ENCODE peak calls at places on chromosomes 6 and 20, in five cellular contexts. One of them, this sample, is unnamed.

GRCh38 chr6:92267335-92267734 is 1152.0 kb downstream of the EPHA7 start:
- DNase-seq in lung: no peak
- DNase-seq in PC-3: no peak
- DNase-seq in tibial artery: no peak
- DNase-seq in CD8-positive, alpha-beta T cell: no peak
- DNase-seq in this sample: no peak

GRCh38 chr20:64206619-64207018 is 42.4 kb downstream of the MYT1 start:
- DNase-seq in tibial artery: no peak
- DNase-seq in CD8-positive, alpha-beta T cell: no peak
- DNase-seq in lung: no peak
- DNase-seq in PC-3: no peak
- DNase-seq in this sample: no peak

GRCh38 chr20:3890410-3890751 is 1.2 kb downstream of the PANK2 start:
- DNase-seq in tibial artery: peak
- DNase-seq in CD8-positive, alpha-beta T cell: no peak
- DNase-seq in PC-3: peak
- DNase-seq in lung: no peak
- DNase-seq in this sample: peak

GRCh38 chr20:7744411-7744810 is 195.8 kb downstream of the HAO1 start:
- DNase-seq in PC-3: peak
- DNase-seq in tibial artery: no peak
- DNase-seq in lung: no peak
- DNase-seq in CD8-positive, alpha-beta T cell: no peak
- DNase-seq in this sample: peak

GRCh38 chr6:128079026-128079425 is 178.2 kb upstream of the THEMIS start:
- DNase-seq in tibial artery: no peak
- DNase-seq in lung: no peak
- DNase-seq in PC-3: no peak
- DNase-seq in CD8-positive, alpha-beta T cell: no peak
- DNase-seq in this sample: no peak

GRCh38 chr6:74459260-74459659 is 746.6 kb downstream of the COL12A1 start:
- DNase-seq in PC-3: no peak
- DNase-seq in tibial artery: no peak
- DNase-seq in lung: no peak
- DNase-seq in CD8-positive, alpha-beta T cell: no peak
- DNase-seq in this sample: no peak

GRCh38 chr6:108252055-108252454 is 8.8 kb downstream of the SNX3 start:
- DNase-seq in PC-3: no peak
- DNase-seq in tibial artery: no peak
- DNase-seq in lung: no peak
- DNase-seq in CD8-positive, alpha-beta T cell: no peak
- DNase-seq in this sample: no peak

GRCh38 chr6:84278311-84278710 is 50.9 kb upstream of the CEP162 start:
- DNase-seq in lung: no peak
- DNase-seq in tibial artery: no peak
- DNase-seq in CD8-positive, alpha-beta T cell: no peak
- DNase-seq in PC-3: no peak
- DNase-seq in this sample: no peak

GRCh38 chr20:53103124-53103523 is 131.0 kb downstream of the TSHZ2 start:
- DNase-seq in CD8-positive, alpha-beta T cell: no peak
- DNase-seq in lung: no peak
- DNase-seq in tibial artery: no peak
- DNase-seq in PC-3: no peak
- DNase-seq in this sample: no peak

GRCh38 chr6:16121339-16121738 is 7.5 kb upstream of the MYLIP start:
- DNase-seq in tibial artery: no peak
- DNase-seq in lung: no peak
- DNase-seq in PC-3: no peak
- DNase-seq in CD8-positive, alpha-beta T cell: no peak
- DNase-seq in this sample: no peak

GRCh38 chr6:42441661-42442081 is 10.1 kb downstream of the TRERF1 start:
- DNase-seq in CD8-positive, alpha-beta T cell: peak
- DNase-seq in PC-3: no peak
- DNase-seq in tibial artery: no peak
- DNase-seq in lung: no peak
- DNase-seq in this sample: no peak

GRCh38 chr20:47205577-47206123 is 150.8 kb downstream of the ZMYND8 start:
- DNase-seq in lung: peak
- DNase-seq in CD8-positive, alpha-beta T cell: peak
- DNase-seq in PC-3: peak
- DNase-seq in tibial artery: peak
- DNase-seq in this sample: peak

GRCh38 chr6:112360498-112360897 is 13.4 kb downstream of the RFPL4B start:
- DNase-seq in CD8-positive, alpha-beta T cell: no peak
- DNase-seq in lung: no peak
- DNase-seq in tibial artery: no peak
- DNase-seq in PC-3: no peak
- DNase-seq in this sample: no peak

GRCh38 chr6:43271103-43271815 is 26.8 kb upstream of the SLC22A7 start:
- DNase-seq in CD8-positive, alpha-beta T cell: no peak
- DNase-seq in tibial artery: no peak
- DNase-seq in lung: no peak
- DNase-seq in PC-3: no peak
- DNase-seq in this sample: no peak

GRCh38 chr20:59526242-59527225 is 77.8 kb upstream of the PHACTR3 start:
- DNase-seq in tibial artery: no peak
- DNase-seq in lung: no peak
- DNase-seq in PC-3: peak
- DNase-seq in CD8-positive, alpha-beta T cell: no peak
- DNase-seq in this sample: no peak

GRCh38 chr20:63274381-63275228 is 2.0 kb downstream of the ARFGAP1 start:
- DNase-seq in lung: no peak
- DNase-seq in tibial artery: no peak
- DNase-seq in CD8-positive, alpha-beta T cell: no peak
- DNase-seq in PC-3: no peak
- DNase-seq in this sample: no peak

GRCh38 chr6:113654396-113654795 is 202.7 kb upstream of the MARCKS start:
- DNase-seq in PC-3: peak
- DNase-seq in tibial artery: peak
- DNase-seq in lung: peak
- DNase-seq in CD8-positive, alpha-beta T cell: no peak
- DNase-seq in this sample: peak

GRCh38 chr6:108656834-108657233 is 96.1 kb downstream of the FOXO3 start:
- DNase-seq in tibial artery: no peak
- DNase-seq in PC-3: no peak
- DNase-seq in CD8-positive, alpha-beta T cell: no peak
- DNase-seq in lung: no peak
- DNase-seq in this sample: no peak

GRCh38 chr6:30000156-30000791 is 57.9 kb downstream of the HLA-A start:
- DNase-seq in CD8-positive, alpha-beta T cell: no peak
- DNase-seq in lung: no peak
- DNase-seq in tibial artery: no peak
- DNase-seq in PC-3: no peak
- DNase-seq in this sample: no peak

GRCh38 chr6:139922236-139922635 is 547.8 kb upstream of the CITED2 start:
- DNase-seq in lung: no peak
- DNase-seq in PC-3: no peak
- DNase-seq in tibial artery: no peak
- DNase-seq in CD8-positive, alpha-beta T cell: no peak
- DNase-seq in this sample: no peak

GRCh38 chr6:169800668-169801395 is 49.4 kb downstream of the ERMARD start:
- DNase-seq in PC-3: peak
- DNase-seq in CD8-positive, alpha-beta T cell: no peak
- DNase-seq in tibial artery: no peak
- DNase-seq in lung: peak
- DNase-seq in this sample: peak

GRCh38 chr6:55726144-55726543 is 147.2 kb upstream of the HMGCLL1 start:
- DNase-seq in tibial artery: no peak
- DNase-seq in PC-3: no peak
- DNase-seq in CD8-positive, alpha-beta T cell: no peak
- DNase-seq in lung: no peak
- DNase-seq in this sample: no peak

DNA sequence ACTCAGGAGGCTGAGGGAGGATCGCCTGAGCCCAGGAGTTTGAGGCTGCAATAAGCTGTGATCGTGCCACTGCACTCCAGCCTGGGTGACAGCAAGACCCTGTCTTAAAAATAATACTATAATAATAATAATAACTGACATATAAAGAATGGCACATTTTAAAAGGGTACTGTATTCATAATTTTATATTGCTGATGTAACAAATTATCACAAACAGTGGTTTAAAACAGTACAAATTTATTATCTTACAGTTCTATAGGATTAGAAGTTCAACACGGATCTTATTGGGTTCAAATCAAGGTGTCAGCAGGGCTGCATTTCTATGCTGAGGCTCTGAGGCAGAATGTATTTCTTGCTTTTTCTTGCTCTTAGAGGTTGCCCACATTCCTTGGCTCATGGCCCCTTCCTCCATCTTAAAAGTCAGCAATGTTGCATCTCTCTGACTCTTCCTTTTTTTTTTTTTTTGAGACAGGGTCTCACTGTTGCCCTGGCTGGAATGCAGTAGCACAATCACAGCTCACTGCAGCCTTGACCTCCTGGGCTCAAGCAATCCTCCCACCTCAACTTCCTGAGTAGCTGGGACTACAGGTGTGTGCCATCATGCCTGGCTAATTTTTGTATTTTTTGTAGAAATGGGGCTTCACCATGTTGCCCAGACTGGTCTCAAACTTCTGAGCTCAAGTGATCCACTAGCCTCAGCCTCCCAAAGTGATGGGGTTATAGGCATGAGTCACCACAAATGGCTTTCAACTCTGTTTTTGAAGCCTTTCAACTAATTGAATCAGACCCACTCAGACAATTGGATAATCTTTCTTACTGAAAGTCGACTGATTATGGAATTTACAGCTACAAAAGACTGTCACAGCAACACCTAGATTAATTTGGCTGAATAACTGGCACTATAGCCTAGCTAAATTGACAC is 22.8 kb upstream of the SRSF3 start:
- DNase-seq in CD8-positive, alpha-beta T cell: no peak
- DNase-seq in PC-3: no peak
- DNase-seq in tibial artery: no peak
- DNase-seq in lung: no peak
- DNase-seq in this sample: no peak
- H3K27ac ChIP-seq in CD8-positive, alpha-beta T cell: no peak
- H3K27ac ChIP-seq in PC-3: no peak
- H3K27ac ChIP-seq in tibial artery: no peak
- H3K27ac ChIP-seq in lung: no peak
- H3K27ac ChIP-seq in this sample: no peak

GRCh38 chr6:12803486-12803885 is 86.9 kb downstream of the PHACTR1 start:
- DNase-seq in CD8-positive, alpha-beta T cell: no peak
- DNase-seq in tibial artery: no peak
- DNase-seq in lung: no peak
- DNase-seq in PC-3: no peak
- DNase-seq in this sample: no peak
- H3K27ac ChIP-seq in CD8-positive, alpha-beta T cell: no peak
- H3K27ac ChIP-seq in tibial artery: no peak
- H3K27ac ChIP-seq in lung: no peak
- H3K27ac ChIP-seq in PC-3: no peak
- H3K27ac ChIP-seq in this sample: no peak

DNA sequence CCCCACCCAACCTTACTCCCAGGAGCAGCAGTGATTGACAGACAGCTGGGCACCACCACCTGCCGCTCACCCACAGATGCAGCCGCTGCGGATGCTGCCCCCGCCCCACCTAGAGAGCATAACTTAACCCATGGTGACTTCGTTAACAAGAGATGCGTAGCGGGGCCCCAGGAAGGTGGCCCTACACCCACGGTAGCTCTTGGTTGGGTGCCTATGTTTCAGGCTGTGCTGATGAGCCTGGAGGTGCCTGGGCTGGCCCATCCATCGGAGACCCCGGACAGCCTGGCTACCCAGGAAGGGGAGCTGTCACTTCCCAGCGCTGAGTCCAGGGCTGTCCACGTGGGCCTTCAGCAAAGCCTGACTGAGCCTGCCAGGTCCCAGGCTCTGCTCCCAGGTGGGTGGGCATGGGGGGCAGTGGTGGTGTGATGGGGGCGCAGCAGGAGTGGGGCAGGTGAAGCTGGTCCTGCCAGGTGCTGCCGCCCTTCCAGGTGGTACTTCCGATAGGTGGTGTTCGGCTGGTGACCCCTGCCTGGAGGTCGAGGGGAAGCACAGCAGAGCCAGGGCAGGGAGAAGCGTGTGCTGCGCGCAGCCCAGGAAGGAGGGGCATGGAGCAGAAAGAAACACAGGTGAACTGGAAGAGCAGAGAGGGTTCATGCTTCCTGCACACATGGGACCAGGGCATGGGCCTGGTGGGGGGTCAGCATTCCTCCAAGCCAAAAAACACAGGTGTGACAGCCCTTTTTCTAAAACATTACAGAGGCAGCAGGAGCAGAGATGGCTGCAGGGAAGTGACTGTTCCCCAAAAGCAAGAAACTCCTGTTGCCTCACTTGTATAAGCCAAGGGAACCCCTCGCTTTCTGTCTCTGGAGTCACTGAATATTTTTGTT is 56.9 kb downstream of the SYNJ2 start:
- DNase-seq in CD8-positive, alpha-beta T cell: no peak
- DNase-seq in lung: no peak
- DNase-seq in PC-3: no peak
- DNase-seq in tibial artery: peak
- DNase-seq in this sample: no peak
- H3K27ac ChIP-seq in CD8-positive, alpha-beta T cell: no peak
- H3K27ac ChIP-seq in lung: no peak
- H3K27ac ChIP-seq in PC-3: peak
- H3K27ac ChIP-seq in tibial artery: peak
- H3K27ac ChIP-seq in this sample: peak

GRCh38 chr6:14816106-14816864 is 429.6 kb upstream of the JARID2 start:
- DNase-seq in tibial artery: no peak
- DNase-seq in PC-3: no peak
- DNase-seq in CD8-positive, alpha-beta T cell: no peak
- DNase-seq in lung: no peak
- DNase-seq in this sample: no peak
- H3K27ac ChIP-seq in tibial artery: no peak
- H3K27ac ChIP-seq in PC-3: no peak
- H3K27ac ChIP-seq in CD8-positive, alpha-beta T cell: no peak
- H3K27ac ChIP-seq in lung: no peak
- H3K27ac ChIP-seq in this sample: no peak

GRCh38 chr20:35991142-35991771 is 22.9 kb downstream of the CNBD2 start:
- DNase-seq in lung: no peak
- DNase-seq in PC-3: peak
- DNase-seq in tibial artery: no peak
- DNase-seq in CD8-positive, alpha-beta T cell: no peak
- DNase-seq in this sample: peak
- H3K27ac ChIP-seq in lung: no peak
- H3K27ac ChIP-seq in PC-3: no peak
- H3K27ac ChIP-seq in tibial artery: no peak
- H3K27ac ChIP-seq in CD8-positive, alpha-beta T cell: no peak
- H3K27ac ChIP-seq in this sample: no peak

GRCh38 chr6:135251964-135252429 is 70.9 kb downstream of the MYB start:
- DNase-seq in lung: no peak
- DNase-seq in PC-3: peak
- DNase-seq in tibial artery: no peak
- DNase-seq in CD8-positive, alpha-beta T cell: no peak
- DNase-seq in this sample: no peak
- H3K27ac ChIP-seq in lung: no peak
- H3K27ac ChIP-seq in PC-3: peak
- H3K27ac ChIP-seq in tibial artery: no peak
- H3K27ac ChIP-seq in CD8-positive, alpha-beta T cell: no peak
- H3K27ac ChIP-seq in this sample: no peak

This sample was measured in RWPE1.